ENCODE peak calls at places on chromosomes 6 and 20, in ten cellular contexts. One of them, this sample, is unnamed.

GRCh38 chr6:14396826-14397517 is 279.4 kb downstream of the CD83 start:
- DNase-seq in uterus: no peak
- DNase-seq in tibial artery: no peak
- DNase-seq in fibroblast of lung: peak; percentile 26
- DNase-seq in NB4: no peak
- DNase-seq in Peyer's patch: no peak
- DNase-seq in DND-41: no peak
- DNase-seq in pancreas: no peak
- DNase-seq in heart right ventricle: no peak
- DNase-seq in CD8-positive, alpha-beta T cell: no peak
- DNase-seq in this sample: no peak

GRCh38 chr6:43221046-43221773 is 8.1 kb downstream of the DNPH1 start:
- DNase-seq in CD8-positive, alpha-beta T cell: no peak
- DNase-seq in tibial artery: no peak
- DNase-seq in fibroblast of lung: peak; percentile 18
- DNase-seq in heart right ventricle: no peak
- DNase-seq in DND-41: no peak
- DNase-seq in uterus: no peak
- DNase-seq in Peyer's patch: no peak
- DNase-seq in NB4: no peak
- DNase-seq in pancreas: no peak
- DNase-seq in this sample: no peak

GRCh38 chr20:40776702-40777457 is 87.8 kb upstream of the MAFB start:
- DNase-seq in fibroblast of lung: no peak
- DNase-seq in Peyer's patch: no peak
- DNase-seq in CD8-positive, alpha-beta T cell: peak; percentile 21
- DNase-seq in tibial artery: no peak
- DNase-seq in heart right ventricle: no peak
- DNase-seq in pancreas: no peak
- DNase-seq in DND-41: no peak
- DNase-seq in NB4: no peak
- DNase-seq in uterus: no peak
- DNase-seq in this sample: no peak

GRCh38 chr6:32081168-32081624 is 27.9 kb downstream of the TNXB start:
- DNase-seq in CD8-positive, alpha-beta T cell: no peak
- DNase-seq in heart right ventricle: peak; percentile 44
- DNase-seq in tibial artery: peak; percentile 81
- DNase-seq in NB4: peak; percentile 97
- DNase-seq in pancreas: no peak
- DNase-seq in Peyer's patch: no peak
- DNase-seq in DND-41: no peak
- DNase-seq in fibroblast of lung: peak; percentile 89
- DNase-seq in uterus: peak; percentile 90
- DNase-seq in this sample: no peak

GRCh38 chr6:137362878-137363804 is 131.1 kb downstream of the OLIG3 start:
- DNase-seq in fibroblast of lung: no peak
- DNase-seq in Peyer's patch: no peak
- DNase-seq in heart right ventricle: no peak
- DNase-seq in CD8-positive, alpha-beta T cell: no peak
- DNase-seq in uterus: no peak
- DNase-seq in NB4: no peak
- DNase-seq in DND-41: no peak
- DNase-seq in tibial artery: no peak
- DNase-seq in pancreas: no peak
- DNase-seq in this sample: no peak

GRCh38 chr6:43180058-43180457 is 1.9 kb upstream of the CUL9 start:
- DNase-seq in pancreas: no peak
- DNase-seq in heart right ventricle: no peak
- DNase-seq in tibial artery: no peak
- DNase-seq in fibroblast of lung: no peak
- DNase-seq in Peyer's patch: no peak
- DNase-seq in uterus: no peak
- DNase-seq in DND-41: no peak
- DNase-seq in NB4: no peak
- DNase-seq in CD8-positive, alpha-beta T cell: no peak
- DNase-seq in this sample: no peak

GRCh38 chr20:48635791-48636267 is 192.0 kb downstream of the PREX1 start:
- DNase-seq in fibroblast of lung: peak; percentile 35
- DNase-seq in uterus: no peak
- DNase-seq in NB4: peak; percentile 76
- DNase-seq in heart right ventricle: peak; percentile 40
- DNase-seq in CD8-positive, alpha-beta T cell: peak; percentile 74
- DNase-seq in pancreas: no peak
- DNase-seq in tibial artery: no peak
- DNase-seq in Peyer's patch: peak; percentile 62
- DNase-seq in DND-41: peak; percentile 73
- DNase-seq in this sample: peak; percentile 13

GRCh38 chr6:139364302-139364981 is 10.0 kb downstream of the CITED2 start:
- DNase-seq in fibroblast of lung: peak; percentile 39
- DNase-seq in NB4: peak; percentile 79
- DNase-seq in DND-41: peak; percentile 19
- DNase-seq in uterus: no peak
- DNase-seq in tibial artery: no peak
- DNase-seq in pancreas: no peak
- DNase-seq in CD8-positive, alpha-beta T cell: no peak
- DNase-seq in Peyer's patch: no peak
- DNase-seq in heart right ventricle: no peak
- DNase-seq in this sample: no peak

GRCh38 chr6:63504777-63505384 is 67.4 kb upstream of the LOC128125822 start:
- DNase-seq in fibroblast of lung: no peak
- DNase-seq in DND-41: no peak
- DNase-seq in NB4: no peak
- DNase-seq in tibial artery: no peak
- DNase-seq in pancreas: no peak
- DNase-seq in Peyer's patch: no peak
- DNase-seq in uterus: no peak
- DNase-seq in heart right ventricle: no peak
- DNase-seq in CD8-positive, alpha-beta T cell: no peak
- DNase-seq in this sample: peak; percentile 89

GRCh38 chr6:44960898-44961297 is 367.2 kb upstream of the RUNX2 start:
- DNase-seq in CD8-positive, alpha-beta T cell: no peak
- DNase-seq in NB4: no peak
- DNase-seq in uterus: no peak
- DNase-seq in heart right ventricle: no peak
- DNase-seq in Peyer's patch: no peak
- DNase-seq in tibial artery: no peak
- DNase-seq in pancreas: no peak
- DNase-seq in fibroblast of lung: peak; percentile 8
- DNase-seq in DND-41: no peak
- DNase-seq in this sample: no peak

GRCh38 chr6:126182650-126183311 is 157.1 kb upstream of the CENPW start:
- DNase-seq in CD8-positive, alpha-beta T cell: no peak
- DNase-seq in pancreas: peak; percentile 14
- DNase-seq in uterus: peak; percentile 28
- DNase-seq in heart right ventricle: no peak
- DNase-seq in fibroblast of lung: peak; percentile 84
- DNase-seq in DND-41: no peak
- DNase-seq in NB4: no peak
- DNase-seq in tibial artery: no peak
- DNase-seq in Peyer's patch: no peak
- DNase-seq in this sample: no peak

GRCh38 chr6:121826156-121826810 is 390.8 kb downstream of the GJA1 start:
- DNase-seq in tibial artery: no peak
- DNase-seq in DND-41: no peak
- DNase-seq in Peyer's patch: no peak
- DNase-seq in CD8-positive, alpha-beta T cell: no peak
- DNase-seq in pancreas: no peak
- DNase-seq in heart right ventricle: no peak
- DNase-seq in NB4: peak; percentile 49
- DNase-seq in fibroblast of lung: peak; percentile 98
- DNase-seq in uterus: no peak
- DNase-seq in this sample: no peak

GRCh38 chr20:19922716-19923115 is 94.4 kb upstream of the NAA20 start:
- DNase-seq in uterus: no peak
- DNase-seq in DND-41: no peak
- DNase-seq in Peyer's patch: no peak
- DNase-seq in pancreas: no peak
- DNase-seq in tibial artery: no peak
- DNase-seq in heart right ventricle: no peak
- DNase-seq in NB4: no peak
- DNase-seq in fibroblast of lung: no peak
- DNase-seq in CD8-positive, alpha-beta T cell: no peak
- DNase-seq in this sample: no peak

GRCh38 chr6:105600342-105601293 is 197.7 kb upstream of the PREP start:
- DNase-seq in DND-41: no peak
- DNase-seq in tibial artery: no peak
- DNase-seq in NB4: no peak
- DNase-seq in fibroblast of lung: peak; percentile 89
- DNase-seq in uterus: no peak
- DNase-seq in heart right ventricle: no peak
- DNase-seq in CD8-positive, alpha-beta T cell: no peak
- DNase-seq in Peyer's patch: no peak
- DNase-seq in pancreas: no peak
- DNase-seq in this sample: no peak

GRCh38 chr20:36541227-36542018 is at the start of gene MYL9:
- DNase-seq in NB4: no peak
- DNase-seq in Peyer's patch: peak; percentile 85
- DNase-seq in uterus: peak; percentile 94
- DNase-seq in fibroblast of lung: peak; percentile 81
- DNase-seq in pancreas: peak; percentile 70
- DNase-seq in DND-41: no peak
- DNase-seq in CD8-positive, alpha-beta T cell: no peak
- DNase-seq in heart right ventricle: peak; percentile 94
- DNase-seq in tibial artery: peak; percentile 96
- DNase-seq in this sample: no peak
- TF ChIP-seq CTCF in NB4: no peak
- TF ChIP-seq CTCF in Peyer's patch: no peak
- TF ChIP-seq CTCF in uterus: no peak
- TF ChIP-seq CTCF in fibroblast of lung: no peak
- TF ChIP-seq CTCF in pancreas: no peak
- TF ChIP-seq CTCF in DND-41: no peak
- TF ChIP-seq CTCF in CD8-positive, alpha-beta T cell: no peak
- TF ChIP-seq CTCF in heart right ventricle: no peak
- TF ChIP-seq CTCF in tibial artery: no peak
- TF ChIP-seq CTCF in this sample: no peak

GRCh38 chr20:31606678-31606927 is 1.5 kb downstream of the ID1 start:
- DNase-seq in uterus: no peak
- DNase-seq in fibroblast of lung: no peak
- DNase-seq in heart right ventricle: no peak
- DNase-seq in pancreas: no peak
- DNase-seq in DND-41: no peak
- DNase-seq in Peyer's patch: no peak
- DNase-seq in tibial artery: no peak
- DNase-seq in CD8-positive, alpha-beta T cell: no peak
- DNase-seq in NB4: no peak
- DNase-seq in this sample: no peak
- H3K4me3 ChIP-seq in uterus: peak overlapping the region; percentile 47
- H3K4me3 ChIP-seq in fibroblast of lung: peak overlapping the region; percentile 79
- H3K4me3 ChIP-seq in heart right ventricle: peak overlapping the region; percentile 88
- H3K4me3 ChIP-seq in pancreas: peak overlapping the region; percentile 61
- H3K4me3 ChIP-seq in DND-41: no peak overlapping the region
- H3K4me3 ChIP-seq in Peyer's patch: peak overlapping the region; percentile 74
- H3K4me3 ChIP-seq in tibial artery: peak overlapping the region; percentile 68
- H3K4me3 ChIP-seq in CD8-positive, alpha-beta T cell: no peak overlapping the region
- H3K4me3 ChIP-seq in NB4: no peak overlapping the region
- H3K4me3 ChIP-seq in this sample: no peak overlapping the region

GRCh38 chr6:24357336-24358218 is at the start of gene DCDC2:
- DNase-seq in heart right ventricle: no peak
- DNase-seq in fibroblast of lung: peak; percentile 21
- DNase-seq in uterus: no peak
- DNase-seq in NB4: peak; percentile 9
- DNase-seq in DND-41: no peak
- DNase-seq in CD8-positive, alpha-beta T cell: peak; percentile 60
- DNase-seq in Peyer's patch: peak; percentile 79
- DNase-seq in pancreas: peak; percentile 95
- DNase-seq in tibial artery: no peak
- DNase-seq in this sample: no peak
- TF ChIP-seq CTCF in heart right ventricle: no peak
- TF ChIP-seq CTCF in fibroblast of lung: no peak
- TF ChIP-seq CTCF in uterus: no peak
- TF ChIP-seq CTCF in NB4: no peak
- TF ChIP-seq CTCF in DND-41: no peak
- TF ChIP-seq CTCF in CD8-positive, alpha-beta T cell: no peak
- TF ChIP-seq CTCF in Peyer's patch: no peak
- TF ChIP-seq CTCF in pancreas: no peak
- TF ChIP-seq CTCF in tibial artery: no peak
- TF ChIP-seq CTCF in this sample: no peak

DNA sequence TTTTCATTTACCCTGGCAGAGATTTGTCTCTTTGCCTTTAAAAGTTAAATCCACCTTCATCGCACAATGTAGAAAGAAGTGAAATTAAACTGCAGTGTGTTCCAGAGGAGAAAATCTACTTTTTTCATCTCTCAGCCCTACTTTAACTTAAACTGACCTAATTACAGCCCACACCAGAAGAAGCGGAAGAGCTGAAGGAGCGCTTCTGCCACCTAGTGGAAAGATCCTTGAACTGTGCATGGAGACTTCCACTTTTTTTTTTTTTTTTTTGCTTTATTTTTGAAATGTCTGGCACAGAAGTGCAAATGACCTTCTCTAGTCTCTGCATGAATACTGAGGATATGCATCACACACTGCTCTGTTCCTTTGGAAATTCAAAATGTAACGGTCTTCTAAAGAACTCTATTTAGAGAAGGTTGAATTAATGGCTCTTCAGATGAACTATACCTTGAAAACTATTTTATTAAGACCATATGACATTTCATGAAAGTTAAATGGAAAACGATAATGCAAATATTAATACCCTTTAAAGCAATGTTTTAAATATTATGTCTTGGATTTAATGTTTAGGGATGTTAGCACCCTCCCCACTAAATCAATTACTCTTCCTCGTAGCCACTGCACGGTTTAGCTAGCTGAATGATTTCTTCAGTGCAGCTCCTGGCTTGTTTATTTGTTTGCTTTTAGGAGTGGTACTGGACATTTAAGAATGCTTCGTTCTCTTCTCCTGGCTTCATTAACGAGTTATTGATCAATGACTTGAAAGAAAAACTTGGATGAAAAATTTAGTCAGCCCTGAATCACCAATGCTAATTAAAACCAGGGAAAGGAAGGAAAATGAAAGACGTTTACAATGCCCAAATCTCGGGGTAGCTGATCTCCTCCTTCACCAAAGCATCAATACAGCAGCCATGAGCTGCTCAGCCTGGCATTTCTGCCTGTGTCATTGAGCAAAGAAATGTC is 569.6 kb upstream of the GJE1 start:
- DNase-seq in CD8-positive, alpha-beta T cell: peak; percentile 72
- DNase-seq in NB4: peak; percentile 87
- DNase-seq in tibial artery: peak; percentile 43
- DNase-seq in fibroblast of lung: peak; percentile 82
- DNase-seq in pancreas: peak; percentile 24
- DNase-seq in uterus: peak; percentile 64
- DNase-seq in DND-41: peak; percentile 71
- DNase-seq in heart right ventricle: peak; percentile 72
- DNase-seq in Peyer's patch: no peak
- DNase-seq in this sample: peak; percentile 48
- H3K4me3 ChIP-seq in CD8-positive, alpha-beta T cell: peak overlapping the region; percentile 52
- H3K4me3 ChIP-seq in NB4: peak overlapping the region; percentile 64
- H3K4me3 ChIP-seq in tibial artery: peak overlapping the region; percentile 34
- H3K4me3 ChIP-seq in fibroblast of lung: no peak overlapping the region
- H3K4me3 ChIP-seq in pancreas: no peak overlapping the region
- H3K4me3 ChIP-seq in uterus: peak overlapping the region; percentile 25
- H3K4me3 ChIP-seq in DND-41: no peak overlapping the region
- H3K4me3 ChIP-seq in heart right ventricle: peak overlapping the region; percentile 49
- H3K4me3 ChIP-seq in Peyer's patch: peak overlapping the region; percentile 14
- H3K4me3 ChIP-seq in this sample: no peak overlapping the region